ENCODE peak calls at places on chromosomes 12 and 14, in eight cellular contexts. T is SK-N-SH, C is GM12878, O is A549, R is HepG2, I is endothelial cell of umbilical vein, E is WTC11, D is K562. X is an unnamed sample.

GRCh38 chr12:131221061-131221945 is 267.6 kb downstream of the ADGRD1 start:
- DNase-seq in T (peak; percentile 33), C (no peak), O (no peak), R (no peak), I (no peak), E (no peak), D (no peak), X (no peak)

GRCh38 chr12:1935700-1936378 is 17.4 kb upstream of the CACNA2D4 start:
- DNase-seq in T (peak; percentile 30), C (no peak), O (no peak), R (no peak), I (no peak), E (no peak), D (no peak), X (no peak)

GRCh38 chr14:100317897-100318808 is 5.0 kb upstream of the SLC25A47 start:
- DNase-seq in T (peak; percentile 61), C (no peak), O (peak; percentile 71), R (no peak), I (peak; percentile 70), E (peak; percentile 82), D (peak; percentile 71), X (peak; percentile 68)

GRCh38 chr12:90331262-90331661 is 622.6 kb upstream of the ATP2B1 start:
- DNase-seq in T (no peak), C (no peak), O (no peak), R (no peak), I (peak; percentile 96), E (no peak), D (no peak), X (no peak)

GRCh38 chr14:85218982-85219381 is 311.0 kb upstream of the FLRT2 start:
- DNase-seq in T (no peak), C (no peak), O (no peak), R (no peak), I (no peak), E (no peak), D (no peak), X (no peak)

GRCh38 chr12:45730842-45731336 is 1.4 kb downstream of the ARID2 start:
- DNase-seq in T (no peak), C (no peak), O (no peak), R (peak; percentile 60), I (peak; percentile 75), E (no peak), D (peak; percentile 44), X (peak; percentile 60)

GRCh38 chr12:124599074-124599999 is 31.9 kb upstream of the NCOR2 start:
- DNase-seq in T (no peak), C (no peak), O (no peak), R (no peak), I (no peak), E (no peak), D (no peak), X (peak; percentile 79)

GRCh38 chr14:24673534-24674203 is 39.7 kb upstream of the GZMB start:
- DNase-seq in T (no peak), C (peak; percentile 71), O (no peak), R (no peak), I (no peak), E (no peak), D (no peak), X (peak; percentile 74)

GRCh38 chr12:104718581-104718980 is 239.5 kb downstream of the SLC41A2 start:
- DNase-seq in T (no peak), C (no peak), O (no peak), R (no peak), I (no peak), E (no peak), D (no peak), X (no peak)

GRCh38 chr12:76859621-76860020 is 19.2 kb downstream of the CSRP2 start:
- DNase-seq in T (no peak), C (no peak), O (no peak), R (no peak), I (no peak), E (no peak), D (peak; percentile 14), X (no peak)

GRCh38 chr12:47088021-47088944 is 8.5 kb upstream of the AMIGO2 start:
- DNase-seq in T (no peak), C (no peak), O (no peak), R (peak; percentile 53), I (peak; percentile 90), E (no peak), D (no peak), X (no peak)

GRCh38 chr14:22945642-22946041 is 11.2 kb downstream of the HAUS4 start:
- DNase-seq in T (no peak), C (no peak), O (no peak), R (no peak), I (no peak), E (no peak), D (no peak), X (no peak)

GRCh38 chr12:14833952-14834351 is 9.4 kb downstream of the ART4 start:
- DNase-seq in T (no peak), C (no peak), O (no peak), R (peak; percentile 35), I (peak; percentile 39), E (no peak), D (no peak), X (no peak)

GRCh38 chr14:91911474-91912032 is 35.9 kb downstream of the FBLN5 start:
- DNase-seq in T (peak; percentile 42), C (peak; percentile 13), O (peak; percentile 56), R (peak; percentile 47), I (peak; percentile 49), E (peak; percentile 34), D (peak; percentile 43), X (peak; percentile 63)

GRCh38 chr12:98653866-98654493 is 8.9 kb downstream of the APAF1 start:
- DNase-seq in T (peak; percentile 61), C (no peak), O (peak; percentile 33), R (peak; percentile 68), I (peak; percentile 66), E (no peak), D (peak; percentile 69), X (peak; percentile 79)

GRCh38 chr14:65028937-65029336 is 42.2 kb downstream of the FNTB start:
- DNase-seq in T (no peak), C (no peak), O (no peak), R (peak; percentile 52), I (no peak), E (no peak), D (no peak), X (no peak)

GRCh38 chr12:51773145-51773869 is 75.2 kb downstream of the FIGNL2 start:
- DNase-seq in T (no peak), C (no peak), O (no peak), R (no peak), I (peak; percentile 27), E (no peak), D (no peak), X (peak; percentile 42)

GRCh38 chr12:53967451-53968059 is 5.4 kb upstream of the HOXC11 start:
- DNase-seq in T (no peak), C (no peak), O (no peak), R (no peak), I (no peak), E (no peak), D (no peak), X (no peak)

GRCh38 chr12:76029982-76030377 is 1.6 kb downstream of the PHLDA1 start:
- DNase-seq in T (peak; percentile 49), C (no peak), O (no peak), R (no peak), I (peak; percentile 59), E (peak; percentile 22), D (no peak), X (peak; percentile 67)

GRCh38 chr12:52692253-52692652 is 11.1 kb downstream of the KRT77 start:
- DNase-seq in T (peak; percentile 34), C (no peak), O (no peak), R (peak; percentile 15), I (no peak), E (peak; percentile 71), D (peak; percentile 68), X (peak; percentile 37)

DNA sequence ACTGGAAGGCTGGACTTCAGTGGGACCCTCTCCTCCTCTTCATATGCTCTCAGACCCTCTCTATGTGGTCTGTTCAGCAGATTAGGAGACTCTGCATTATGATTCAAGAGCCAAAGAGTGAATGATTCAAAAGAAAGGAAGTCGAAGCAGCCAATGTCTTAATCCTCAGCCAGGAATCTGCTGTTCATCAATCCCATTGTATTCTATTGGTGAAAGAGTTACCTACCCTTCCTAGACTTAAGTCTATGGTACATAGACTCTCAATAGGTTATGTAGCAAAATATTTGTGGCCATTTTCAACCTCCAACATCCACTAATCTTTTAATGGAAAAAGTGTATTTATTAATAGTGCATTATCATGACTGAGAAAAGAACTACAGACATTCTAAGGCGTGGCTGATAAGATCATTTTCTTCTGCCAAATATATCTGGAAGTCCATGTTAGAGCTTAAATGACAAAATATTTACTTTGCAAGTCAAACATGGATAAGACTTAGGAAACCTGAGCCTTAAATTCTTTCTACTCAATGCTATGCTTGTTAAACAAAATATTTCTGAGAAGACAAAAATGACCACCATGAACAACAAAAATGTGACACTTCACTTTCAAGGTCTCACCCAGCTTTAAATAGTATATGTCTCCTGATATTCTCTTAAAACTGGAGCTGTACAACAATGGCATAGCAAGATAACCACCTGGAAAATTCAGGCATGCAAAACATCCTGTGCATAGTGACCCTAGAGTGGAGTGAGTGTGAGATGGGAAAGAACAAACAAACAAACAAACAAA is 1100.6 kb downstream of the GALC start:
- DNase-seq in T (no peak), C (no peak), O (no peak), R (peak; percentile 79), I (no peak), E (no peak), D (no peak), X (no peak)
- TF ChIP-seq MAX in T (no peak), C (no peak), O (no peak), R (no peak), I (no peak), E (no peak), D (no peak), X (no peak)

DNA sequence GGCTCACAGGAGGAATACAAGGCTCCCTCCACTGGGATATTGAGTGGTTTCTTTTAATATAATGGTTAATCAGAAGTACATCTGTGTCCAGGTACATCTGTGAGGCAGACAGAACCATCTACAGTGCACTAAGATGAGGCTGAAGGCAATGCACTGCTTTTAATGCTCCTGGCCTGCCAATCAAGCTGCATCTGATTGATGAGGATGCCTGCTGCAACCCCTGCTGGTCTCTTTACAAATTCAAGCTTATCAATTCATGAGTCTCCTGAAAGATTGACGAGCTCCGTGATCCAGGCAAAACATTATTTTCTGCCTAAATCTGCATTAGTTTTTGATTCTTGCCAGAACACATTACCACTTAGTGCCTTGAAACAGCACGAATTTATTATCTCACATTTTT is 1139.1 kb downstream of the AACS start:
- DNase-seq in T (no peak), C (no peak), O (no peak), R (no peak), I (no peak), E (no peak), D (no peak), X (no peak)
- TF ChIP-seq MAX in T (no peak), C (no peak), O (no peak), R (no peak), I (no peak), E (no peak), D (no peak), X (no peak)

DNA sequence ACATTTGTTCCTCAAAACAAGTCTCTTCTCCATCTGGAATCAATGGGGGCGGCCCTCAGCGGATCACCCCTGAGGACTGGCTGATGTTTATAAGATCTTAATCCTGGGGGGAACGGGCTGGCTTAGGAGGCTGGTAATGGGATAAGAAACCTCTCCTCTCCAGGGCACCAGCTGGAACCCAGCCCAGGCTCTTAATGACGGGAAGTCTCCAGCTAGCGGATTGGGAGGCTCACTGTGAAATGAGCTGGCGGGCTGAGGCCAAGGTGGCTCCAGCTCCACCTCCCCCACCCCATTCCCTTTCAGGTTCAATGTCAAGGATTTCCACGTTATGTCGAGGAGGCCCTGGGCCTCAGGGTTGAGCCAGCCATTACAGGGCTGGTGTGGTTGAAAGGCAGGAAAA is 1133.0 kb downstream of the VRK1 start:
- DNase-seq in T (no peak), C (no peak), O (no peak), R (no peak), I (no peak), E (no peak), D (no peak), X (no peak)
- TF ChIP-seq MAX in T (no peak), C (no peak), O (no peak), R (no peak), I (no peak), E (no peak), D (no peak), X (no peak)

GRCh38 chr12:57232156-57232756 is 2.7 kb downstream of the SHMT2 start:
- DNase-seq in T (no peak), C (no peak), O (no peak), R (no peak), I (no peak), E (no peak), D (no peak), X (no peak)
- TF ChIP-seq MAX in T (no peak), C (no peak), O (no peak), R (no peak), I (no peak), E (no peak), D (no peak), X (no peak)